ENCODE peak calls at places on chromosomes 16 and 17, in seven cellular contexts. One of them, this sample, is unnamed. For H3K4me1, the result is how much of the 10 kb centered on the place peaks cover.

GRCh38 chr16:49725651-49726050 is 130.3 kb downstream of the ZNF423 start:
- DNase-seq in ovary: no peak
- DNase-seq in heart right ventricle: no peak
- DNase-seq in mesendoderm: no peak
- DNase-seq in GM23248: no peak
- DNase-seq in transverse colon: no peak
- DNase-seq in MM.1S: no peak
- DNase-seq in this sample: no peak

GRCh38 chr17:41527076-41528023 is 758 bp downstream of the KRT19 start:
- DNase-seq in GM23248: peak
- DNase-seq in ovary: peak
- DNase-seq in heart right ventricle: no peak
- DNase-seq in transverse colon: peak
- DNase-seq in MM.1S: no peak
- DNase-seq in mesendoderm: peak
- DNase-seq in this sample: no peak

GRCh38 chr17:70655179-70655578 is 485.8 kb downstream of the KCNJ2 start:
- DNase-seq in transverse colon: no peak
- DNase-seq in heart right ventricle: no peak
- DNase-seq in MM.1S: peak
- DNase-seq in mesendoderm: no peak
- DNase-seq in GM23248: no peak
- DNase-seq in ovary: no peak
- DNase-seq in this sample: no peak

GRCh38 chr16:53678756-53679334 is 24.8 kb downstream of the RPGRIP1L start:
- DNase-seq in heart right ventricle: no peak
- DNase-seq in transverse colon: no peak
- DNase-seq in MM.1S: no peak
- DNase-seq in mesendoderm: no peak
- DNase-seq in GM23248: peak
- DNase-seq in ovary: no peak
- DNase-seq in this sample: no peak

GRCh38 chr16:12903325-12904040 is 2.1 kb downstream of the SHISA9 start:
- DNase-seq in transverse colon: no peak
- DNase-seq in heart right ventricle: no peak
- DNase-seq in mesendoderm: peak
- DNase-seq in GM23248: no peak
- DNase-seq in MM.1S: no peak
- DNase-seq in ovary: no peak
- DNase-seq in this sample: no peak

GRCh38 chr16:66474750-66475199 is 47.7 kb downstream of the BEAN1 start:
- DNase-seq in transverse colon: peak
- DNase-seq in MM.1S: peak
- DNase-seq in GM23248: no peak
- DNase-seq in ovary: no peak
- DNase-seq in mesendoderm: peak
- DNase-seq in heart right ventricle: no peak
- DNase-seq in this sample: peak

GRCh38 chr17:40516581-40517285 is 15.3 kb upstream of the TNS4 start:
- DNase-seq in mesendoderm: peak
- DNase-seq in MM.1S: peak
- DNase-seq in GM23248: peak
- DNase-seq in heart right ventricle: no peak
- DNase-seq in ovary: no peak
- DNase-seq in transverse colon: peak
- DNase-seq in this sample: peak

GRCh38 chr16:69160192-69160591 is 26.8 kb upstream of the SNTB2 start:
- DNase-seq in ovary: no peak
- DNase-seq in mesendoderm: no peak
- DNase-seq in heart right ventricle: no peak
- DNase-seq in MM.1S: no peak
- DNase-seq in GM23248: no peak
- DNase-seq in transverse colon: no peak
- DNase-seq in this sample: no peak

GRCh38 chr17:58187675-58188074 is 4.9 kb upstream of the EPX start:
- DNase-seq in mesendoderm: no peak
- DNase-seq in heart right ventricle: no peak
- DNase-seq in ovary: no peak
- DNase-seq in GM23248: no peak
- DNase-seq in transverse colon: no peak
- DNase-seq in MM.1S: no peak
- DNase-seq in this sample: no peak

GRCh38 chr16:2854700-2855309 is 3.2 kb downstream of the PRSS22 start:
- DNase-seq in GM23248: no peak
- DNase-seq in transverse colon: no peak
- DNase-seq in ovary: no peak
- DNase-seq in mesendoderm: no peak
- DNase-seq in heart right ventricle: no peak
- DNase-seq in MM.1S: no peak
- DNase-seq in this sample: no peak

GRCh38 chr17:8359769-8360168 is 16.7 kb downstream of the KRABD2 start:
- DNase-seq in transverse colon: no peak
- DNase-seq in MM.1S: no peak
- DNase-seq in GM23248: peak
- DNase-seq in mesendoderm: peak
- DNase-seq in ovary: no peak
- DNase-seq in heart right ventricle: peak
- DNase-seq in this sample: no peak

GRCh38 chr17:807146-808002 is 25.2 kb downstream of the MRM3 start:
- DNase-seq in GM23248: no peak
- DNase-seq in MM.1S: no peak
- DNase-seq in mesendoderm: no peak
- DNase-seq in ovary: no peak
- DNase-seq in transverse colon: no peak
- DNase-seq in heart right ventricle: no peak
- DNase-seq in this sample: no peak

GRCh38 chr16:63890072-63890471 is 1231.8 kb downstream of the CDH11 start:
- DNase-seq in GM23248: peak
- DNase-seq in transverse colon: no peak
- DNase-seq in ovary: peak
- DNase-seq in heart right ventricle: peak
- DNase-seq in MM.1S: no peak
- DNase-seq in mesendoderm: no peak
- DNase-seq in this sample: no peak

GRCh38 chr17:75918112-75918445 is 13.4 kb upstream of the MRPL38 start:
- DNase-seq in heart right ventricle: no peak
- DNase-seq in ovary: no peak
- DNase-seq in transverse colon: no peak
- DNase-seq in MM.1S: no peak
- DNase-seq in GM23248: no peak
- DNase-seq in mesendoderm: no peak
- DNase-seq in this sample: no peak

GRCh38 chr16:51155901-51156810 is 5.1 kb upstream of the SALL1 start:
- DNase-seq in ovary: no peak
- DNase-seq in mesendoderm: peak
- DNase-seq in transverse colon: no peak
- DNase-seq in GM23248: peak
- DNase-seq in heart right ventricle: no peak
- DNase-seq in MM.1S: no peak
- DNase-seq in this sample: no peak

GRCh38 chr17:44424828-44425463 is 35.5 kb upstream of the ITGA2B start:
- DNase-seq in heart right ventricle: no peak
- DNase-seq in transverse colon: no peak
- DNase-seq in GM23248: no peak
- DNase-seq in mesendoderm: no peak
- DNase-seq in MM.1S: no peak
- DNase-seq in ovary: no peak
- DNase-seq in this sample: no peak

GRCh38 chr16:27195941-27196595 is 7.3 kb upstream of the KDM8 start:
- DNase-seq in GM23248: no peak
- DNase-seq in mesendoderm: no peak
- DNase-seq in ovary: no peak
- DNase-seq in transverse colon: no peak
- DNase-seq in heart right ventricle: no peak
- DNase-seq in MM.1S: no peak
- DNase-seq in this sample: peak

GRCh38 chr17:17120294-17120693 is 78.0 kb downstream of the MPRIP start:
- DNase-seq in GM23248: peak
- DNase-seq in ovary: no peak
- DNase-seq in transverse colon: no peak
- DNase-seq in MM.1S: no peak
- DNase-seq in mesendoderm: no peak
- DNase-seq in heart right ventricle: no peak
- DNase-seq in this sample: no peak

GRCh38 chr16:79066621-79067020 is 533.9 kb downstream of the MAF start:
- DNase-seq in heart right ventricle: no peak
- DNase-seq in MM.1S: no peak
- DNase-seq in transverse colon: no peak
- DNase-seq in mesendoderm: no peak
- DNase-seq in GM23248: no peak
- DNase-seq in ovary: no peak
- DNase-seq in this sample: no peak

GRCh38 chr16:3202903-3203539 is 15.0 kb downstream of the OR1F1 start:
- DNase-seq in transverse colon: no peak
- DNase-seq in MM.1S: no peak
- DNase-seq in heart right ventricle: no peak
- DNase-seq in mesendoderm: no peak
- DNase-seq in GM23248: peak
- DNase-seq in ovary: no peak
- DNase-seq in this sample: no peak

GRCh38 chr17:56099649-56100048 is 53.6 kb upstream of the ANKFN1 start:
- DNase-seq in mesendoderm: no peak
- DNase-seq in GM23248: peak
- DNase-seq in transverse colon: no peak
- DNase-seq in MM.1S: no peak
- DNase-seq in heart right ventricle: no peak
- DNase-seq in ovary: no peak
- DNase-seq in this sample: no peak

GRCh38 chr17:27882162-27882840 is 10.9 kb downstream of the LYRM9 start:
- DNase-seq in transverse colon: no peak
- DNase-seq in GM23248: no peak
- DNase-seq in mesendoderm: no peak
- DNase-seq in MM.1S: no peak
- DNase-seq in heart right ventricle: no peak
- DNase-seq in ovary: no peak
- DNase-seq in this sample: no peak

GRCh38 chr16:84048871-84049270 is 6.3 kb upstream of the SLC38A8 start:
- DNase-seq in mesendoderm: no peak
- DNase-seq in GM23248: no peak
- DNase-seq in MM.1S: no peak
- DNase-seq in ovary: no peak
- DNase-seq in heart right ventricle: no peak
- DNase-seq in transverse colon: no peak
- DNase-seq in this sample: no peak

GRCh38 chr17:64147110-64148016 is 17.4 kb upstream of the ERN1 start:
- DNase-seq in MM.1S: peak
- DNase-seq in transverse colon: no peak
- DNase-seq in heart right ventricle: no peak
- DNase-seq in ovary: no peak
- DNase-seq in GM23248: peak
- DNase-seq in mesendoderm: peak
- DNase-seq in this sample: no peak
- H3K4me3 ChIP-seq in MM.1S: peak
- H3K4me3 ChIP-seq in transverse colon: peak
- H3K4me3 ChIP-seq in heart right ventricle: peak
- H3K4me3 ChIP-seq in ovary: peak
- H3K4me3 ChIP-seq in GM23248: peak
- H3K4me3 ChIP-seq in mesendoderm: peak
- H3K4me3 ChIP-seq in this sample: peak

DNA sequence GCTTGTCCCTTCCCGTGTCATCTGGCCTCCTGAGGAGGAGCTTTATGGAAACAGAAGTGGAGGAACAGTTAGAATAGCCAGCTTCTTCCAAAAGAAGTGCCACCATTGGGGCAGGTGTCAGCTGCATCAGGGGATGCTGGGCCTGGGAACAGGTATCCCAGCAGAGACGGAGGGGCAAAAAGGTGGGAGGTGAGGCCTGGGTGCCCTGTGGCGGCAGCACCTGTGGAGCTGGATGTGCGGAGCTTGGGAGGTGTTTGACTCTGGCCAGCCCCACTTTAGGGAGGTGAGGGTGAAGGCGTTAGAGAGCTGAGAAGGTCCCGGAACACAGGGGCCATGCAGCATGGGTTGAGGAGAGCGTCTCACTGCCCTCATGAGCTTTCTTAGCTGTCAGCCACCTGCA is 5.2 kb downstream of the SMCR8 start:
- DNase-seq in GM23248: no peak
- DNase-seq in MM.1S: no peak
- DNase-seq in mesendoderm: no peak
- DNase-seq in transverse colon: no peak
- DNase-seq in heart right ventricle: no peak
- DNase-seq in ovary: no peak
- DNase-seq in this sample: no peak
- H3K4me1 ChIP-seq in GM23248: under half
- H3K4me1 ChIP-seq in MM.1S: under half
- H3K4me1 ChIP-seq in mesendoderm: under half
- H3K4me1 ChIP-seq in transverse colon: half or more
- H3K4me1 ChIP-seq in heart right ventricle: half or more
- H3K4me1 ChIP-seq in ovary: under half
- H3K4me1 ChIP-seq in this sample: half or more

GRCh38 chr16:74775255-74775654 is 635 bp upstream of the FA2H start:
- DNase-seq in transverse colon: no peak
- DNase-seq in MM.1S: no peak
- DNase-seq in ovary: no peak
- DNase-seq in GM23248: no peak
- DNase-seq in heart right ventricle: no peak
- DNase-seq in mesendoderm: no peak
- DNase-seq in this sample: no peak
- H3K4me3 ChIP-seq in transverse colon: peak
- H3K4me3 ChIP-seq in MM.1S: peak
- H3K4me3 ChIP-seq in ovary: no peak
- H3K4me3 ChIP-seq in GM23248: no peak
- H3K4me3 ChIP-seq in heart right ventricle: peak
- H3K4me3 ChIP-seq in mesendoderm: no peak
- H3K4me3 ChIP-seq in this sample: no peak

GRCh38 chr16:57815987-57816745 is 13.9 kb upstream of the KIFC3 start:
- DNase-seq in heart right ventricle: peak
- DNase-seq in transverse colon: peak
- DNase-seq in GM23248: peak
- DNase-seq in MM.1S: peak
- DNase-seq in ovary: peak
- DNase-seq in mesendoderm: peak
- DNase-seq in this sample: no peak

GRCh38 chr16:57810197-57811024 is 8.1 kb upstream of the KIFC3 start:
- DNase-seq in ovary: peak
- DNase-seq in mesendoderm: peak
- DNase-seq in MM.1S: peak
- DNase-seq in GM23248: peak
- DNase-seq in transverse colon: peak
- DNase-seq in heart right ventricle: peak
- DNase-seq in this sample: peak

GRCh38 chr16:57809843-57810196 is 7.5 kb upstream of the KIFC3 start:
- DNase-seq in heart right ventricle: no peak
- DNase-seq in MM.1S: peak
- DNase-seq in transverse colon: no peak
- DNase-seq in GM23248: no peak
- DNase-seq in ovary: no peak
- DNase-seq in mesendoderm: no peak
- DNase-seq in this sample: no peak

GRCh38 chr16:57814896-57815295 is 12.6 kb upstream of the KIFC3 start:
- DNase-seq in mesendoderm: no peak
- DNase-seq in ovary: no peak
- DNase-seq in transverse colon: no peak
- DNase-seq in MM.1S: peak
- DNase-seq in heart right ventricle: no peak
- DNase-seq in GM23248: no peak
- DNase-seq in this sample: no peak

DNA sequence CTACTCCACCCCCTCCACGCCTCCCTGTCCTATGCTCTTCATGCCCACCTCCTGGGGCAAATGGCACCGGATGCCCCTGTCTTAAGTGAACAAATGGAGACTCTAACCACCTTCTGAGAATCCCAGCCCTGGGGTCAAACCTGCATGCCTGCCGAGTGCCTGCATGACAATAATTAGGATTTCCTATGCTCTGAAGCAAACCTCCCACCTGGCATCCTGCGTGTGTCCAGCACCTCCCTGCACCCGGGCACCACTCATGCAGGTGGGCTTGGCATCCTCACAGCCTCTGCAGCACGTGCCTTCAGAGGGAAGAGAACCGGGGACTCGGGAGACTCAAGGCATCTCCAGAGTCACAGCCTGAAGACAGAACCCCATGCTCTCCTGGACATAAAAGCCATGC is 11.2 kb upstream of the KIFC3 start:
- DNase-seq in MM.1S: no peak
- DNase-seq in ovary: no peak
- DNase-seq in mesendoderm: no peak
- DNase-seq in GM23248: no peak
- DNase-seq in transverse colon: no peak
- DNase-seq in heart right ventricle: no peak
- DNase-seq in this sample: no peak
- H3K4me1 ChIP-seq in MM.1S: half or more
- H3K4me1 ChIP-seq in ovary: under half
- H3K4me1 ChIP-seq in mesendoderm: under half
- H3K4me1 ChIP-seq in GM23248: under half
- H3K4me1 ChIP-seq in transverse colon: under half
- H3K4me1 ChIP-seq in heart right ventricle: under half
- H3K4me1 ChIP-seq in this sample: under half

This sample was measured in CD4-positive, alpha-beta memory T cell.